ENCODE peak calls at places on chromosomes 6 and 20, in five cellular contexts. B, G, T, V and F are unnamed samples.
A peak's percentile ranks its signal among the peaks of the same experiment; 100 is the strongest.

GRCh38 chr20:15422966-15423365 is 1085.6 kb upstream of the FLRT3 start:
- DNase-seq in B (no peak), G (no peak), T (no peak), V (no peak), F (no peak)

GRCh38 chr6:155341130-155341828 is 27.0 kb upstream of the TFB1M start:
- DNase-seq in B (no peak), G (no peak), T (no peak), V (no peak), F (no peak)

GRCh38 chr6:22466665-22467064 is 102.7 kb upstream of the HDGFL1 start:
- DNase-seq in B (no peak), G (no peak), T (no peak), V (peak; percentile 28), F (peak; percentile 58)

GRCh38 chr6:104449918-104450317 is 409.8 kb downstream of the HACE1 start:
- DNase-seq in B (no peak), G (no peak), T (no peak), V (no peak), F (no peak)

GRCh38 chr20:18443841-18444240 is 23.0 kb downstream of the DZANK1 start:
- DNase-seq in B (peak; percentile 11), G (no peak), T (no peak), V (no peak), F (no peak)

GRCh38 chr6:169320013-169320412 is 66.4 kb upstream of the THBS2 start:
- DNase-seq in B (no peak), G (no peak), T (no peak), V (no peak), F (no peak)

GRCh38 chr20:8394308-8394945 is 262.4 kb downstream of the PLCB1 start:
- DNase-seq in B (no peak), G (no peak), T (no peak), V (no peak), F (no peak)

GRCh38 chr20:62134735-62135231 is 8.4 kb downstream of the PSMA7 start:
- DNase-seq in B (no peak), G (no peak), T (no peak), V (no peak), F (no peak)

GRCh38 chr6:33081098-33081824 is 5.5 kb downstream of the HLA-DPB1 start:
- DNase-seq in B (no peak), G (no peak), T (no peak), V (no peak), F (no peak)

GRCh38 chr20:38566199-38566598 is 14.8 kb upstream of the ADIG start:
- DNase-seq in B (no peak), G (no peak), T (no peak), V (no peak), F (no peak)